ENCODE peak calls at places on chromosomes 1 and 21, in five cellular contexts. One of them, this sample, is unnamed.

GRCh38 chr1:92408825-92409224 is 77.9 kb downstream of the GFI1 start:
- DNase-seq in mucosa of descending colon: no peak
- DNase-seq in K562: no peak
- DNase-seq in fibroblast of pulmonary artery: peak; percentile 54
- DNase-seq in heart left ventricle: no peak
- DNase-seq in this sample: no peak

GRCh38 chr1:34406377-34406776 is 229.7 kb downstream of the C1orf94 start:
- DNase-seq in mucosa of descending colon: no peak
- DNase-seq in K562: no peak
- DNase-seq in fibroblast of pulmonary artery: no peak
- DNase-seq in heart left ventricle: no peak
- DNase-seq in this sample: no peak

GRCh38 chr1:25737151-25737550 is 62.8 kb upstream of the SELENON start:
- DNase-seq in mucosa of descending colon: no peak
- DNase-seq in K562: no peak
- DNase-seq in fibroblast of pulmonary artery: no peak
- DNase-seq in heart left ventricle: peak; percentile 52
- DNase-seq in this sample: no peak

GRCh38 chr1:165124772-165125171 is 231.7 kb downstream of the LMX1A start:
- DNase-seq in mucosa of descending colon: no peak
- DNase-seq in K562: no peak
- DNase-seq in fibroblast of pulmonary artery: no peak
- DNase-seq in heart left ventricle: no peak
- DNase-seq in this sample: no peak

GRCh38 chr21:45540601-45540970 is 1.7 kb downstream of the SLC19A1 start:
- DNase-seq in mucosa of descending colon: no peak
- DNase-seq in K562: no peak
- DNase-seq in fibroblast of pulmonary artery: no peak
- DNase-seq in heart left ventricle: no peak
- DNase-seq in this sample: peak; percentile 3

GRCh38 chr1:212561501-212561931 is 47.0 kb upstream of the ATF3 start:
- DNase-seq in mucosa of descending colon: no peak
- DNase-seq in K562: no peak
- DNase-seq in fibroblast of pulmonary artery: peak; percentile 18
- DNase-seq in heart left ventricle: peak; percentile 33
- DNase-seq in this sample: no peak

GRCh38 chr1:33078030-33078591 is 2.8 kb upstream of the AZIN2 start:
- DNase-seq in mucosa of descending colon: no peak
- DNase-seq in K562: no peak
- DNase-seq in fibroblast of pulmonary artery: no peak
- DNase-seq in heart left ventricle: no peak
- DNase-seq in this sample: no peak

GRCh38 chr21:15686506-15686905 is 43.3 kb upstream of the USP25 start:
- DNase-seq in mucosa of descending colon: no peak
- DNase-seq in K562: no peak
- DNase-seq in fibroblast of pulmonary artery: no peak
- DNase-seq in heart left ventricle: no peak
- DNase-seq in this sample: no peak

GRCh38 chr1:21773585-21773984 is 9.4 kb downstream of the USP48 start:
- DNase-seq in mucosa of descending colon: no peak
- DNase-seq in K562: no peak
- DNase-seq in fibroblast of pulmonary artery: no peak
- DNase-seq in heart left ventricle: no peak
- DNase-seq in this sample: no peak

GRCh38 chr21:41337515-41337914 is 20.9 kb downstream of the FAM3B start:
- DNase-seq in mucosa of descending colon: no peak
- DNase-seq in K562: no peak
- DNase-seq in fibroblast of pulmonary artery: no peak
- DNase-seq in heart left ventricle: no peak
- DNase-seq in this sample: no peak

GRCh38 chr21:42753804-42754203 is 100.4 kb downstream of the PDE9A start:
- DNase-seq in mucosa of descending colon: no peak
- DNase-seq in K562: no peak
- DNase-seq in fibroblast of pulmonary artery: no peak
- DNase-seq in heart left ventricle: no peak
- DNase-seq in this sample: no peak

GRCh38 chr1:219907772-219908070 is 20.6 kb downstream of the SLC30A10 start:
- DNase-seq in mucosa of descending colon: no peak
- DNase-seq in K562: no peak
- DNase-seq in fibroblast of pulmonary artery: no peak
- DNase-seq in heart left ventricle: no peak
- DNase-seq in this sample: no peak

GRCh38 chr1:227885135-227885647 is 62.5 kb downstream of the WNT9A start:
- DNase-seq in mucosa of descending colon: peak; percentile 64
- DNase-seq in K562: no peak
- DNase-seq in fibroblast of pulmonary artery: no peak
- DNase-seq in heart left ventricle: peak; percentile 29
- DNase-seq in this sample: peak; percentile 3

GRCh38 chr1:15668089-15668754 is 15.9 kb upstream of the PLEKHM2 start:
- DNase-seq in mucosa of descending colon: no peak
- DNase-seq in K562: no peak
- DNase-seq in fibroblast of pulmonary artery: peak; percentile 41
- DNase-seq in heart left ventricle: no peak
- DNase-seq in this sample: no peak

DNA sequence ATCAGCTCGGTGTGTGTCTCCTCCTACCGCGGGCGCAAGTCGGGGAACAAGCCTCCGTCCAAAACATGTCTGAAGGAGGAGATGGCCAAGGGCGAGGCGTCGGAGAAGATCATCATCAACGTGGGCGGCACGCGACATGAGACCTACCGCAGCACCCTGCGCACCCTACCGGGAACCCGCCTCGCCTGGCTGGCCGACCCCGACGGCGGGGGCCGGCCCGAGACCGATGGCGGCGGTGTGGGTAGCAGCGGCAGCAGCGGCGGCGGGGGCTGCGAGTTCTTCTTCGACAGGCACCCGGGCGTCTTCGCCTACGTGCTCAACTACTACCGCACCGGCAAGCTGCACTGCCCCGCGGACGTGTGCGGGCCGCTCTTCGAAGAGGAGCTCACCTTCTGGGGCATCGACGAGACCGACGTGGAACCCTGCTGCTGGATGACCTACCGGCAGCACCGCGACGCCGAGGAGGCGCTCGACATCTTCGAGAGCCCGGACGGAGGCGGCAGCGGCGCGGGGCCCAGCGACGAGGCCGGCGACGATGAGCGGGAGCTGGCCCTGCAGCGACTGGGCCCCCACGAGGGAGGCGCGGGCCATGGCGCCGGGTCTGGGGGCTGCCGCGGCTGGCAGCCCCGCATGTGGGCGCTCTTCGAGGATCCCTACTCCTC is 1.5 kb downstream of the KCNC4 start:
- DNase-seq in mucosa of descending colon: peak; percentile 63
- DNase-seq in K562: no peak
- DNase-seq in fibroblast of pulmonary artery: no peak
- DNase-seq in heart left ventricle: no peak
- DNase-seq in this sample: no peak
- TF ChIP-seq CTCF in mucosa of descending colon: no peak
- TF ChIP-seq CTCF in K562: no peak
- TF ChIP-seq CTCF in fibroblast of pulmonary artery: no peak
- TF ChIP-seq CTCF in heart left ventricle: no peak
- TF ChIP-seq CTCF in this sample: no peak

GRCh38 chr1:39262802-39263201 is 58.3 kb downstream of the MACF1 start:
- DNase-seq in mucosa of descending colon: no peak
- DNase-seq in K562: no peak
- DNase-seq in fibroblast of pulmonary artery: no peak
- DNase-seq in heart left ventricle: no peak
- DNase-seq in this sample: no peak

GRCh38 chr1:39258146-39258924 is 53.8 kb downstream of the MACF1 start:
- DNase-seq in mucosa of descending colon: no peak
- DNase-seq in K562: peak; percentile 78
- DNase-seq in fibroblast of pulmonary artery: peak; percentile 75
- DNase-seq in heart left ventricle: peak; percentile 58
- DNase-seq in this sample: peak; percentile 72

GRCh38 chr1:39255212-39255611 is 50.7 kb downstream of the MACF1 start:
- DNase-seq in mucosa of descending colon: no peak
- DNase-seq in K562: no peak
- DNase-seq in fibroblast of pulmonary artery: no peak
- DNase-seq in heart left ventricle: no peak
- DNase-seq in this sample: no peak

GRCh38 chr1:39261712-39262221 is 57.3 kb downstream of the MACF1 start:
- DNase-seq in mucosa of descending colon: no peak
- DNase-seq in K562: no peak
- DNase-seq in fibroblast of pulmonary artery: no peak
- DNase-seq in heart left ventricle: no peak
- DNase-seq in this sample: no peak

DNA sequence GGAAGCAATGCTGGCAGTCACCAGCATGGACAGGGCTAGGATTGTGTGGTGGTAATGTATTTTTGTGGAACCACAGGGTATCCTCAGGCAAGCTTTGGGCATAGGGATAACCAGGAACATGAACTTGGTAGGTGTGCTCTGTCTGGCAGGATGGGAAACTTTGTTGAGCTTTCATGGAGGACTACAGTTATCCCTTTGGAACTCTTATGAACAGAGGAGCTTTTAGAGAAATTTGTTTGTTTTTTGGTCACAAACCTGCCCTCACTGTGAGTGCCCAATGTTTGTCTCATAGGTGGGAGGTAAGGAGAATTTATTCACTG is 54.4 kb downstream of the MACF1 start:
- DNase-seq in mucosa of descending colon: no peak
- DNase-seq in K562: no peak
- DNase-seq in fibroblast of pulmonary artery: no peak
- DNase-seq in heart left ventricle: no peak
- DNase-seq in this sample: no peak
- TF ChIP-seq CTCF in mucosa of descending colon: no peak
- TF ChIP-seq CTCF in K562: peak; percentile 19
- TF ChIP-seq CTCF in fibroblast of pulmonary artery: no peak
- TF ChIP-seq CTCF in heart left ventricle: no peak
- TF ChIP-seq CTCF in this sample: no peak

DNA sequence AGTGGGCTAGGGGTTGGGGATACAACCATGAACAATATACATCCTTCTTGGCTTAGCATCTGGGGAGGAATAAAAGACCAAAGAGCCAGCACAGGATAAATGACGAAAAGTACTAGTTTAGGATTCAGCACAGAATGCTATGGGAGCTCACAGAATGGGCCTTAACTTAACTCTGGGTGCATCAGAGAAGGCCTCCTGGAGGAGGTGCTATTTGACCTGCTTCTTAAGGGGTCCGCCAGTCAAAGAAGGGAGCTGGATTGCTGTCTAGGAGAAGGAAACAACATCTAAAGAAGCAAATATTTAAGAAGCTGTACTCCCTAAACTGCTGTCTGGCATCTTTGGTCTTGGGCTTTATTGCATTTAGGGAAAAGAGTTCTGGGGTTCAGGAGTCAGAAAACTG is 175.8 kb upstream of the PLXNA2 start:
- DNase-seq in mucosa of descending colon: no peak
- DNase-seq in K562: no peak
- DNase-seq in fibroblast of pulmonary artery: no peak
- DNase-seq in heart left ventricle: no peak
- DNase-seq in this sample: no peak
- TF ChIP-seq CTCF in mucosa of descending colon: no peak
- TF ChIP-seq CTCF in K562: no peak
- TF ChIP-seq CTCF in fibroblast of pulmonary artery: no peak
- TF ChIP-seq CTCF in heart left ventricle: no peak
- TF ChIP-seq CTCF in this sample: no peak

GRCh38 chr1:153032677-153033308 is 1.8 kb downstream of the SPRR1B start:
- DNase-seq in mucosa of descending colon: no peak
- DNase-seq in K562: peak; percentile 36
- DNase-seq in fibroblast of pulmonary artery: peak; percentile 11
- DNase-seq in heart left ventricle: no peak
- DNase-seq in this sample: peak; percentile 18
- TF ChIP-seq CTCF in mucosa of descending colon: no peak
- TF ChIP-seq CTCF in K562: peak; percentile 34
- TF ChIP-seq CTCF in fibroblast of pulmonary artery: no peak
- TF ChIP-seq CTCF in heart left ventricle: no peak
- TF ChIP-seq CTCF in this sample: no peak

GRCh38 chr1:54927475-54928240 is 40.7 kb upstream of the DHCR24 start:
- DNase-seq in mucosa of descending colon: no peak
- DNase-seq in K562: peak; percentile 63
- DNase-seq in fibroblast of pulmonary artery: peak; percentile 66
- DNase-seq in heart left ventricle: peak; percentile 78
- DNase-seq in this sample: no peak
- TF ChIP-seq CTCF in mucosa of descending colon: no peak
- TF ChIP-seq CTCF in K562: no peak
- TF ChIP-seq CTCF in fibroblast of pulmonary artery: no peak
- TF ChIP-seq CTCF in heart left ventricle: no peak
- TF ChIP-seq CTCF in this sample: no peak

DNA sequence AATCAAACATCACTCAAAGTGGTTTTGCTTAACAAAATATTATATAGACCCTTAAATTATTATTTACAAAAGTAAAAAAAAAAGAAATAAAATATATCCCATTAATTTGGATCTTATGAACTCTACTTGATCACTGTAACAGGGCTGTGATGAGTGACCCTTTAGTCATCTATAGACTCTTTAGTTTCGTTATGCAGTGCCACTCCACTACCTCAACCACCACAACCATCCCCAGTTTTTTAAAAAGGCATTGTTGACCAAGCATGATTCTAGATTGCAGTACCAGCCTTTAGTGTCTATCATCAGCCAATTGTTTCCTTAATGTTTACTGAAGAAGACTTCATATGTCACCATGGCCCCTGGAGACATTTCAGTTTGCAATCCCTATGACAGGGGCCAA is 20.8 kb upstream of the DYNLT5 start:
- DNase-seq in mucosa of descending colon: no peak
- DNase-seq in K562: no peak
- DNase-seq in fibroblast of pulmonary artery: no peak
- DNase-seq in heart left ventricle: no peak
- DNase-seq in this sample: no peak
- TF ChIP-seq CTCF in mucosa of descending colon: no peak
- TF ChIP-seq CTCF in K562: no peak
- TF ChIP-seq CTCF in fibroblast of pulmonary artery: no peak
- TF ChIP-seq CTCF in heart left ventricle: no peak
- TF ChIP-seq CTCF in this sample: no peak

DNA sequence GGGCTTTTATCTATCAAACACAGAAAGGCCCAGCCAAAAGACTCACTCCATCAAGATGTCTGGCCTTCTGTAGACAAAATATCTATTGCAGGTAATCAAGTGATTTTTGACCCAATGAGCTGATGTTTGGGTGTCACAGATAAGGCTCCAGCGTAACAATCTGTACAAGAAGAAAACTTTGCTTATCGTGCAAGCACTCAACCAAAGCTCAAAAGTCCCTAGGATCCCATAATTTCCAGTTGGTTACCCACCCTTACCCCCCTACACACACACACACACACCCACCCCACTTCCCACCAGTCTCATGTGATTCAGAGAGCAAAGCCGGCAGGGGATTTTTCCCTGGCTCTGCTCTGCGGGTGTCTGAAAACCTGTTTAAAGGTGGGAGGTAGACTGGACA is 5.8 kb downstream of the ITPKB start:
- DNase-seq in mucosa of descending colon: no peak
- DNase-seq in K562: peak; percentile 21
- DNase-seq in fibroblast of pulmonary artery: no peak
- DNase-seq in heart left ventricle: no peak
- DNase-seq in this sample: no peak
- TF ChIP-seq CTCF in mucosa of descending colon: no peak
- TF ChIP-seq CTCF in K562: no peak
- TF ChIP-seq CTCF in fibroblast of pulmonary artery: no peak
- TF ChIP-seq CTCF in heart left ventricle: no peak
- TF ChIP-seq CTCF in this sample: no peak

DNA sequence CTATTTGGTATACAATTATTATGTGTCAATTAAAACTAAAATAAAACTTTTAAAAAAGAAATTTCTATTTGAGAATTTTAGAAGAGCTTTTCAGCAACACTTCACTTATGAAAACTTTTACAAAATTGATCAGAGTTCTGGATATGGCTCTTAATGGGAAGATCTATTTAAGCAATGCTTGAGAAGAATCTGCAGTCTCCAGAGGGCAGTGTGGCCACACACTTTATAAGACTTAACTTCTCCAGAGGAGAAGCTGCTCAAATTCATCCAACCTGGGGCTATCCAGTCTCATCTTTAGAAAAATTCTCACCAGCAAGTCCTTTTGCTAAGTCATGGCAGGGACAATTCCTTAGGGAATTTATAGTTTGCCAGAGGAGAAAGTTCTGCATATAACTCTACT is 25.2 kb upstream of the AGO1 start:
- DNase-seq in mucosa of descending colon: no peak
- DNase-seq in K562: peak; percentile 63
- DNase-seq in fibroblast of pulmonary artery: peak; percentile 58
- DNase-seq in heart left ventricle: no peak
- DNase-seq in this sample: no peak
- TF ChIP-seq CTCF in mucosa of descending colon: no peak
- TF ChIP-seq CTCF in K562: peak; percentile 41
- TF ChIP-seq CTCF in fibroblast of pulmonary artery: peak; percentile 37
- TF ChIP-seq CTCF in heart left ventricle: no peak
- TF ChIP-seq CTCF in this sample: no peak